ENCODE peak calls at places on chromosomes 13 and 19, in nine cellular contexts. K is effector memory CD4-positive, alpha-beta T cell; R is upper lobe of right lung; E is GM10248; X is glutamatergic neuron; H is left colon; P is nucleus accumbens; W is T-helper 2 cell treated with Interferon-gamma antibody and Interleukin-4, amounts not matched to agents 5 μg/mL and 100 μg/mL, for 36 hours; B is activated CD8-positive, alpha-beta T cell treated with anti-CD3 and anti-CD28 coated beads, Interleukin-2, amount 10 ng/mL, durations not matched to agents 7 days and 5 days. F is an unnamed sample.

GRCh38 chr19:13633109-13633508 is 126.8 kb upstream of the CACNA1A start:
- DNase-seq in K (no peak), R (no peak), E (no peak), X (peak; percentile 75), H (peak; percentile 84), P (no peak), W (no peak), B (no peak), F (peak; percentile 99)

GRCh38 chr13:76871332-76871945 is 14.8 kb downstream of the KCTD12 start:
- DNase-seq in K (no peak), R (no peak), E (no peak), X (no peak), H (no peak), P (no peak), W (no peak), B (no peak), F (no peak)

GRCh38 chr13:28451482-28452217 is 43.3 kb downstream of the FLT1 start:
- DNase-seq in K (no peak), R (no peak), E (no peak), X (no peak), H (no peak), P (no peak), W (no peak), B (no peak), F (no peak)

GRCh38 chr19:35642312-35642711 is 767 bp downstream of the ETV2 start:
- DNase-seq in K (no peak), R (no peak), E (no peak), X (no peak), H (no peak), P (no peak), W (no peak), B (no peak), F (no peak)

GRCh38 chr13:76991432-76991795 is 467 bp upstream of the CLN5 start:
- DNase-seq in K (peak; percentile 81), R (no peak), E (peak; percentile 65), X (no peak), H (no peak), P (no peak), W (peak; percentile 72), B (peak; percentile 85), F (no peak)

GRCh38 chr13:100987993-100988392 is 313.4 kb upstream of the TMTC4 start:
- DNase-seq in K (no peak), R (no peak), E (no peak), X (no peak), H (no peak), P (peak; percentile 3), W (no peak), B (no peak), F (peak; percentile 67)

GRCh38 chr19:52270266-52270885 is 989 bp downstream of the ZNF766 start:
- DNase-seq in K (no peak), R (no peak), E (peak; percentile 26), X (peak; percentile 30), H (peak; percentile 16), P (no peak), W (no peak), B (peak; percentile 36), F (no peak)

GRCh38 chr19:9673912-9674668 is 810 bp downstream of the ZNF562 start:
- DNase-seq in K (no peak), R (no peak), E (no peak), X (no peak), H (no peak), P (no peak), W (peak; percentile 22), B (peak; percentile 28), F (no peak)

GRCh38 chr13:33454844-33455256 is 169.3 kb upstream of the STARD13 start:
- DNase-seq in K (no peak), R (no peak), E (no peak), X (no peak), H (no peak), P (no peak), W (no peak), B (no peak), F (no peak)

GRCh38 chr19:21398851-21399250 is 1.9 kb downstream of the ZNF493 start:
- DNase-seq in K (no peak), R (no peak), E (no peak), X (no peak), H (no peak), P (no peak), W (no peak), B (no peak), F (no peak)

GRCh38 chr13:94305463-94305862 is 174.0 kb downstream of the DCT start:
- DNase-seq in K (no peak), R (no peak), E (no peak), X (no peak), H (no peak), P (no peak), W (no peak), B (no peak), F (no peak)

GRCh38 chr13:30696278-30697176 is 38.8 kb upstream of the ALOX5AP start:
- DNase-seq in K (no peak), R (peak; percentile 70), E (no peak), X (no peak), H (no peak), P (no peak), W (peak; percentile 31), B (peak; percentile 46), F (no peak)

GRCh38 chr13:49499889-49500660 is 4.3 kb downstream of the PHF11 start:
- DNase-seq in K (no peak), R (no peak), E (no peak), X (no peak), H (no peak), P (no peak), W (no peak), B (no peak), F (no peak)

GRCh38 chr13:75931116-75931515 is 295.0 kb downstream of the LMO7 start:
- DNase-seq in K (no peak), R (no peak), E (no peak), X (no peak), H (no peak), P (no peak), W (no peak), B (no peak), F (no peak)

GRCh38 chr13:92225861-92226260 is 827.4 kb downstream of the GPC5 start:
- DNase-seq in K (no peak), R (no peak), E (no peak), X (no peak), H (no peak), P (no peak), W (no peak), B (no peak), F (no peak)

GRCh38 chr19:4014541-4015491 is 7.3 kb downstream of the PIAS4 start:
- DNase-seq in K (peak; percentile 5), R (peak; percentile 63), E (no peak), X (no peak), H (no peak), P (no peak), W (peak; percentile 10), B (peak; percentile 56), F (no peak)

GRCh38 chr19:48085904-48086864 is 24.4 kb downstream of the PLA2G4C start:
- DNase-seq in K (no peak), R (no peak), E (no peak), X (no peak), H (no peak), P (no peak), W (no peak), B (no peak), F (no peak)

GRCh38 chr13:73230714-73231113 is 171.9 kb downstream of the KLF5 start:
- DNase-seq in K (no peak), R (no peak), E (no peak), X (no peak), H (no peak), P (no peak), W (no peak), B (peak; percentile 33), F (no peak)

GRCh38 chr19:11227201-11227886 is 12.1 kb upstream of the ANGPTL8 start:
- DNase-seq in K (no peak), R (no peak), E (no peak), X (no peak), H (no peak), P (no peak), W (no peak), B (peak; percentile 30), F (no peak)

GRCh38 chr19:12611361-12611699 is 610 bp downstream of the ZNF791 start:
- DNase-seq in K (no peak), R (peak; percentile 77), E (no peak), X (peak; percentile 69), H (peak; percentile 77), P (no peak), W (no peak), B (no peak), F (peak; percentile 44)

GRCh38 chr19:34254552-34255432 is at the start of gene GARRE1:
- DNase-seq in K (peak; percentile 5), R (peak; percentile 84), E (peak; percentile 72), X (peak; percentile 73), H (peak; percentile 53), P (peak; percentile 33), W (peak; percentile 29), B (peak; percentile 90), F (no peak)

GRCh38 chr19:2434267-2434666 is 6.9 kb upstream of the TIMM13 start:
- DNase-seq in K (no peak), R (no peak), E (no peak), X (no peak), H (no peak), P (no peak), W (no peak), B (no peak), F (no peak)

GRCh38 chr19:30320916-30321315 is 51.3 kb upstream of the ZNF536 start:
- DNase-seq in K (no peak), R (no peak), E (no peak), X (no peak), H (no peak), P (no peak), W (no peak), B (no peak), F (no peak)

GRCh38 chr13:22961835-22962537 is 218.8 kb upstream of the SGCG start:
- DNase-seq in K (no peak), R (no peak), E (peak; percentile 12), X (no peak), H (no peak), P (no peak), W (no peak), B (no peak), F (no peak)

GRCh38 chr19:43316591-43317319 is 36.7 kb upstream of the CD177 start:
- DNase-seq in K (no peak), R (no peak), E (no peak), X (no peak), H (peak; percentile 31), P (no peak), W (no peak), B (no peak), F (no peak)